ENCODE peak calls at places on chromosomes 11 and 22, in five cellular contexts. A is lower lobe of right lung, X is fibroblast of lung, W is left ventricle myocardium inferior, I is MCF 10A. G is an unnamed sample.
A peak's percentile ranks its signal among the peaks of the same experiment; 100 is the strongest.

GRCh38 chr22:24068377-24068680 is 57.2 kb downstream of the CABIN1 start:
- DNase-seq in A (no peak), X (no peak), W (no peak), I (no peak), G (no peak)

GRCh38 chr11:46271875-46272815 is 5.3 kb upstream of the CREB3L1 start:
- DNase-seq in A (no peak), X (no peak), W (no peak), I (no peak), G (no peak)

GRCh38 chr11:62433553-62434301 is 14.9 kb downstream of the SCGB1A1 start:
- DNase-seq in A (no peak), X (no peak), W (no peak), I (no peak), G (no peak)

GRCh38 chr22:46753360-46753759 is 9.1 kb upstream of the TBC1D22A start:
- DNase-seq in A (no peak), X (no peak), W (no peak), I (no peak), G (no peak)

GRCh38 chr11:61153593-61154090 is 7.6 kb downstream of the VPS37C start:
- DNase-seq in A (no peak), X (no peak), W (no peak), I (no peak), G (peak; percentile 15)

GRCh38 chr11:64348611-64349387 is 8.8 kb downstream of the CCDC88B start:
- DNase-seq in A (no peak), X (no peak), W (no peak), I (no peak), G (no peak)

GRCh38 chr11:118609380-118610219 is 2.2 kb downstream of the PHLDB1 start:
- DNase-seq in A (no peak), X (peak; percentile 52), W (no peak), I (no peak), G (no peak)

GRCh38 chr11:10931761-10932700 is 74.2 kb upstream of the ZBED5 start:
- DNase-seq in A (peak; percentile 54), X (no peak), W (peak; percentile 26), I (no peak), G (no peak)

GRCh38 chr11:69218946-69219720 is 63.4 kb downstream of the SMIM38 start:
- DNase-seq in A (no peak), X (no peak), W (no peak), I (no peak), G (no peak)

GRCh38 chr11:11464555-11464954 is 111.5 kb upstream of the CSNK2A3 start:
- DNase-seq in A (no peak), X (no peak), W (no peak), I (peak; percentile 22), G (no peak)

GRCh38 chr22:27212617-27213177 is 555.3 kb downstream of the MIAT start:
- DNase-seq in A (no peak), X (peak; percentile 95), W (peak; percentile 33), I (peak; percentile 81), G (no peak)

GRCh38 chr11:16946477-16947282 is 67.5 kb downstream of the PLEKHA7 start:
- DNase-seq in A (no peak), X (no peak), W (no peak), I (no peak), G (no peak)

GRCh38 chr11:79090191-79090590 is 350.6 kb downstream of the TENM4 start:
- DNase-seq in A (no peak), X (no peak), W (no peak), I (peak; percentile 50), G (no peak)

GRCh38 chr11:14974723-14975587 is 2.8 kb upstream of the CALCA start:
- DNase-seq in A (no peak), X (peak; percentile 56), W (peak; percentile 22), I (peak; percentile 49), G (no peak)

GRCh38 chr11:119409731-119410130 is 13.2 kb downstream of the THY1 start:
- DNase-seq in A (no peak), X (no peak), W (no peak), I (no peak), G (no peak)

GRCh38 chr22:42788021-42788420 is 67.4 kb upstream of the A4GALT start:
- DNase-seq in A (no peak), X (no peak), W (no peak), I (no peak), G (no peak)

GRCh38 chr11:112806876-112807275 is 154.3 kb upstream of the NCAM1 start:
- DNase-seq in A (no peak), X (no peak), W (no peak), I (no peak), G (no peak)

GRCh38 chr11:40178470-40178869 is 1281.0 kb downstream of the LRRC4C start:
- DNase-seq in A (no peak), X (no peak), W (no peak), I (no peak), G (no peak)

GRCh38 chr22:29339381-29340235 is 24.1 kb upstream of the RASL10A start:
- DNase-seq in A (no peak), X (no peak), W (no peak), I (peak; percentile 61), G (no peak)

GRCh38 chr11:7775689-7776088 is 21.1 kb downstream of the OR5P2 start:
- DNase-seq in A (no peak), X (no peak), W (no peak), I (no peak), G (no peak)

GRCh38 chr22:42296381-42296853 is 26.0 kb upstream of the TCF20 start:
- DNase-seq in A (no peak), X (no peak), W (peak; percentile 51), I (peak; percentile 44), G (no peak)

GRCh38 chr22:22199634-22200033 is 45.0 kb upstream of the VPREB1 start:
- DNase-seq in A (no peak), X (no peak), W (no peak), I (no peak), G (no peak)

GRCh38 chr22:22201925-22202343 is 42.7 kb upstream of the VPREB1 start:
- DNase-seq in A (no peak), X (no peak), W (no peak), I (no peak), G (no peak)

GRCh38 chr22:22200569-22201184 is 43.9 kb upstream of the VPREB1 start:
- DNase-seq in A (no peak), X (no peak), W (no peak), I (no peak), G (no peak)

GRCh38 chr22:22203048-22203971 is 41.3 kb upstream of the VPREB1 start:
- DNase-seq in A (no peak), X (no peak), W (no peak), I (no peak), G (no peak)

DNA sequence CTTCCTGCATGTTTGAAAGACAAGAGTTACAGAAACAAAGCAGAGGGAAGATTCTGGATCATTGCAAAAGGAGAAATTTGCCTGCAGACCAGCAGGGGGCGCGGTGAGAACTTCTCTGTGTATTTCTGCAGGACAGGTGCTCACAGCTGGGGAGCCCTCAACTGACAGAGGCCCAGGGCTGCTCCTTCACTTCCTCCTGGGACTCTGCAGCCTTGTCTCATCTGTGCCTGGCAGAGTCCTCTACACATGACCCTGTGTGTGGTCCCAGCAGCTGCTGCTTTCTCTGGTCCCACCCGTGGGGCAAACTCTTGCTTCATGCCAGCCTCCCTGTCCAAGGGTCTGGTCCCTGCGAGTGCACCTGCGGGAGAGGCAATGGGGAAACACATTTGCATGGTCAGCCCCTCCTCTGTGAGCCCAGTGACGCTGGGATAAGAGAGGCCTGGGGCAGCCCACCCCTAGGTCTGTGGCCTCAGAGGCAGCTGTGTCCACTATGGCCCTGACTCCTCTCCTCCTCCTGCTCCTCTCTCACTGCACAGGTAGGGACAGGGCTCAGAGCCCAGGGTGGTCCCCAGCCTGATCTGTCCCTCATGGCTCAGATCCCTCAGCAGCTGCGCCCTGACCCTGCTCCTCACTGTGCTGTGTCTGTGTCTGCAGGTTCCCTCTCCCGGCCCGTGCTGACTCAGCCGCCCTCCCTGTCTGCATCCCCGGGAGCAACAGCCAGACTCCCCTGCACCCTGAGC is 43.2 kb upstream of the VPREB1 start:
- DNase-seq in A (peak; percentile 69), X (peak; percentile 37), W (peak; percentile 58), I (peak; percentile 36), G (peak; percentile 62)
- TF ChIP-seq CTCF in A (peak; percentile 82), X (peak; percentile 70), W (peak; percentile 78), I (peak; percentile 63), G (peak; percentile 95)

GRCh38 chr11:133865466-133865865 is 20.2 kb upstream of the SPATA19 start:
- DNase-seq in A (no peak), X (no peak), W (no peak), I (no peak), G (no peak)
- TF ChIP-seq CTCF in A (no peak), X (no peak), W (no peak), I (no peak), G (no peak)

GRCh38 chr22:35043251-35043931 is 22.6 kb upstream of the ISX start:
- DNase-seq in A (no peak), X (no peak), W (no peak), I (peak; percentile 3), G (no peak)
- TF ChIP-seq CTCF in A (no peak), X (no peak), W (no peak), I (no peak), G (no peak)

DNA sequence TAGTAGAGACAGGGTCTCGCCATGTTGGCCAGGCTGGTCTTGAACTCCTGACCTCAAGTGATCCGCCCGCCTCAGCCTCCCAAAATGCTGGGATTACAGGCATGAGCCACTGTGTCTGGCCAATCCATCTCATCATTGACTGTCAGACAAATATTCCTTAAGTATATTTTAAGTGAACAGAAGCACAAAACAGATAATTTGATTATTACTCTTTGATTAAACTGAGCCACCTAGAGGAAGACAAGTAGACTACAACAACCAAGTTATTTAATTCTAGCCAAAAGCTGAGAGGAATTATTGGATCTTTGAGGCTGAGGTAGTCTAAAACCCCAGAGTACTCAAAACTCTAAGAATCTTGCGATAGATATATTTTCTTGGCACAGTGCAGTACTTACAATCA is 1.2 kb downstream of the ACRV1 start:
- DNase-seq in A (no peak), X (peak; percentile 9), W (no peak), I (no peak), G (no peak)
- TF ChIP-seq CTCF in A (no peak), X (peak; percentile 24), W (no peak), I (no peak), G (no peak)

GRCh38 chr11:35412285-35412684 is 7.1 kb downstream of the SLC1A2 start:
- DNase-seq in A (no peak), X (no peak), W (no peak), I (peak; percentile 17), G (no peak)
- TF ChIP-seq CTCF in A (peak; percentile 27), X (peak; percentile 60), W (peak; percentile 43), I (peak; percentile 21), G (peak; percentile 43)

GRCh38 chr11:6297831-6298230 is 22.5 kb downstream of the CAVIN3 start:
- DNase-seq in A (no peak), X (peak; percentile 32), W (no peak), I (peak; percentile 18), G (no peak)
- TF ChIP-seq CTCF in A (peak; percentile 38), X (peak; percentile 56), W (peak; percentile 55), I (peak; percentile 56), G (no peak)